ENCODE peak calls at places on chromosomes 11 and 22, in nine cellular contexts. A is epithelial cell of proximal tubule; Z is NCI-H1417; K is suprapubic skin; H is activated naive CD4-positive, alpha-beta T cell; P is A549; U is B cell; L is AG04449; R is head of caudate nucleus. X is an unnamed sample.

GRCh38 chr22:22578702-22579424 is 19.8 kb upstream of the PRAME start:
- DNase-seq in A (peak), Z (no peak), K (no peak), H (no peak), P (peak), U (no peak), L (no peak), R (no peak), X (no peak)

GRCh38 chr22:40628354-40629042 is 8.0 kb downstream of the MRTFA start:
- DNase-seq in A (no peak), Z (peak), K (no peak), H (no peak), P (no peak), U (no peak), L (no peak), R (no peak), X (no peak)

GRCh38 chr11:11857769-11858168 is 16.0 kb downstream of the USP47 start:
- DNase-seq in A (no peak), Z (no peak), K (no peak), H (no peak), P (peak), U (no peak), L (no peak), R (no peak), X (no peak)

GRCh38 chr22:49601614-49602321 is 225.9 kb downstream of the BRD1 start:
- DNase-seq in A (no peak), Z (no peak), K (no peak), H (no peak), P (no peak), U (no peak), L (no peak), R (no peak), X (no peak)

GRCh38 chr22:45769569-45770210 is 98.1 kb downstream of the ATXN10 start:
- DNase-seq in A (no peak), Z (no peak), K (no peak), H (no peak), P (no peak), U (no peak), L (no peak), R (no peak), X (no peak)

GRCh38 chr11:116517584-116517983 is 255.2 kb downstream of the BUD13 start:
- DNase-seq in A (no peak), Z (no peak), K (peak), H (no peak), P (no peak), U (no peak), L (no peak), R (no peak), X (no peak)

GRCh38 chr22:47051435-47052175 is 289.2 kb downstream of the TBC1D22A start:
- DNase-seq in A (no peak), Z (peak), K (no peak), H (no peak), P (no peak), U (no peak), L (no peak), R (no peak), X (no peak)

GRCh38 chr11:19573666-19574065 is 139.0 kb upstream of the NAV2 start:
- DNase-seq in A (no peak), Z (peak), K (no peak), H (no peak), P (no peak), U (peak), L (no peak), R (no peak), X (no peak)

GRCh38 chr22:44995282-44995597 is 14.6 kb downstream of the PHF21B start:
- DNase-seq in A (no peak), Z (no peak), K (no peak), H (no peak), P (no peak), U (no peak), L (no peak), R (no peak), X (no peak)

GRCh38 chr11:122523841-122524531 is 131.5 kb upstream of the UBASH3B start:
- DNase-seq in A (no peak), Z (no peak), K (no peak), H (no peak), P (no peak), U (no peak), L (no peak), R (peak), X (no peak)

GRCh38 chr11:2837096-2837601 is 48.4 kb downstream of the CDKN1C start:
- DNase-seq in A (no peak), Z (peak), K (peak), H (no peak), P (peak), U (no peak), L (no peak), R (peak), X (no peak)

GRCh38 chr11:70173018-70173417 is 30.1 kb upstream of the FADD start:
- DNase-seq in A (no peak), Z (no peak), K (no peak), H (no peak), P (no peak), U (no peak), L (no peak), R (no peak), X (no peak)

GRCh38 chr22:30325065-30325720 is 1.5 kb downstream of the TBC1D10A start:
- DNase-seq in A (peak), Z (no peak), K (no peak), H (no peak), P (peak), U (no peak), L (peak), R (no peak), X (no peak)

GRCh38 chr11:61626580-61627380 is 45.9 kb upstream of the SYT7 start:
- DNase-seq in A (no peak), Z (peak), K (no peak), H (no peak), P (no peak), U (no peak), L (no peak), R (no peak), X (peak)

GRCh38 chr11:17529814-17530162 is 14.4 kb downstream of the USH1C start:
- DNase-seq in A (no peak), Z (peak), K (no peak), H (no peak), P (no peak), U (no peak), L (no peak), R (peak), X (no peak)

GRCh38 chr22:35425546-35425945 is 25.6 kb downstream of the MCM5 start:
- DNase-seq in A (no peak), Z (no peak), K (no peak), H (no peak), P (no peak), U (no peak), L (no peak), R (no peak), X (no peak)

GRCh38 chr11:96259053-96259837 is 83.8 kb downstream of the MAML2 start:
- DNase-seq in A (peak), Z (no peak), K (no peak), H (no peak), P (peak), U (no peak), L (no peak), R (no peak), X (no peak)

GRCh38 chr22:32622004-32622761 is 147.6 kb downstream of the FBXO7 start:
- DNase-seq in A (peak), Z (no peak), K (no peak), H (no peak), P (no peak), U (no peak), L (peak), R (no peak), X (no peak)

GRCh38 chr11:74696932-74697687 is 34.1 kb downstream of the CHRDL2 start:
- DNase-seq in A (peak), Z (no peak), K (peak), H (no peak), P (peak), U (no peak), L (peak), R (no peak), X (no peak)

GRCh38 chr11:59191095-59191494 is 19.2 kb downstream of the DTX4 start:
- DNase-seq in A (no peak), Z (no peak), K (no peak), H (no peak), P (no peak), U (no peak), L (no peak), R (no peak), X (no peak)

GRCh38 chr11:101128571-101129202 is 926 bp downstream of the PGR start:
- DNase-seq in A (no peak), Z (no peak), K (no peak), H (no peak), P (no peak), U (no peak), L (no peak), R (no peak), X (no peak)

X was measured in RWPE2.